ENCODE peak calls at places on chromosomes 6 and 20, in five cellular contexts. M, W, U, N and K are unnamed samples.

GRCh38 chr6:106014930-106015329 is 71.2 kb upstream of the PRDM1 start:
- DNase-seq in M (no peak), W (no peak), U (no peak), N (no peak), K (no peak)

GRCh38 chr6:35485402-35485877 is 11.4 kb downstream of the TEAD3 start:
- DNase-seq in M (peak; percentile 79), W (no peak), U (peak; percentile 70), N (no peak), K (peak; percentile 67)

GRCh38 chr6:119340766-119341487 is 8.6 kb downstream of the MAN1A1 start:
- DNase-seq in M (peak; percentile 49), W (no peak), U (no peak), N (no peak), K (peak; percentile 47)

GRCh38 chr20:58669287-58670006 is 18.4 kb downstream of the STX16 start:
- DNase-seq in M (peak; percentile 78), W (peak; percentile 32), U (no peak), N (no peak), K (peak; percentile 73)

GRCh38 chr6:112683926-112684325 is 336.8 kb downstream of the RFPL4B start:
- DNase-seq in M (no peak), W (no peak), U (no peak), N (no peak), K (no peak)

GRCh38 chr6:5084787-5085637 is at the start of gene PPP1R3G:
- DNase-seq in M (peak; percentile 75), W (no peak), U (no peak), N (no peak), K (peak; percentile 44)

GRCh38 chr20:3846378-3846739 is 275 bp upstream of the MAVS start:
- DNase-seq in M (no peak), W (no peak), U (no peak), N (no peak), K (no peak)

GRCh38 chr6:55047433-55048044 is 126.8 kb upstream of the HCRTR2 start:
- DNase-seq in M (no peak), W (no peak), U (no peak), N (no peak), K (no peak)

GRCh38 chr20:44593721-44594120 is 11.3 kb downstream of the PKIG start:
- DNase-seq in M (no peak), W (no peak), U (no peak), N (no peak), K (no peak)

GRCh38 chr6:27847706-27848105 is 64.5 kb downstream of the OR2B2 start:
- DNase-seq in M (no peak), W (no peak), U (no peak), N (no peak), K (no peak)

GRCh38 chr6:113449051-113449450 is 408.1 kb upstream of the MARCKS start:
- DNase-seq in M (no peak), W (no peak), U (no peak), N (no peak), K (no peak)

GRCh38 chr20:59933849-59934585 is 580 bp upstream of the SYCP2 start:
- DNase-seq in M (peak; percentile 90), W (no peak), U (peak; percentile 87), N (peak; percentile 49), K (peak; percentile 78)

GRCh38 chr20:2133318-2134183 is 31.9 kb downstream of the STK35 start:
- DNase-seq in M (no peak), W (peak; percentile 16), U (no peak), N (no peak), K (no peak)

GRCh38 chr6:44217332-44218143 is 812 bp downstream of the MYMX start:
- DNase-seq in M (peak; percentile 71), W (no peak), U (no peak), N (no peak), K (peak; percentile 64)

GRCh38 chr6:33908025-33908424 is 104.2 kb upstream of the MLN start:
- DNase-seq in M (no peak), W (no peak), U (no peak), N (peak; percentile 49), K (no peak)

GRCh38 chr6:22036267-22036666 is 260.6 kb downstream of the PRL start:
- DNase-seq in M (peak; percentile 58), W (peak; percentile 64), U (no peak), N (peak; percentile 49), K (peak; percentile 50)

GRCh38 chr6:20444786-20445271 is 43.1 kb downstream of the E2F3 start:
- DNase-seq in M (no peak), W (no peak), U (peak; percentile 60), N (no peak), K (no peak)

GRCh38 chr6:44135173-44135748 is 7.9 kb downstream of the TMEM63B start:
- DNase-seq in M (no peak), W (no peak), U (no peak), N (no peak), K (no peak)

GRCh38 chr6:99415446-99415845 is 9.7 kb downstream of the PNISR start:
- DNase-seq in M (no peak), W (no peak), U (no peak), N (no peak), K (no peak)

GRCh38 chr20:47358672-47359532 is 2.4 kb upstream of the ZMYND8 start:
- DNase-seq in M (no peak), W (no peak), U (peak; percentile 61), N (peak; percentile 100), K (peak; percentile 38)

GRCh38 chr6:7042056-7042653 is 65.6 kb upstream of the RREB1 start:
- DNase-seq in M (no peak), W (no peak), U (peak; percentile 41), N (peak; percentile 46), K (no peak)

GRCh38 chr6:15387118-15387517 is 141.2 kb downstream of the JARID2 start:
- DNase-seq in M (no peak), W (no peak), U (no peak), N (no peak), K (no peak)

GRCh38 chr20:13913517-13913916 is 76.9 kb downstream of the SEL1L2 start:
- DNase-seq in M (no peak), W (no peak), U (no peak), N (no peak), K (no peak)

GRCh38 chr6:138275976-138276375 is 57.7 kb upstream of the PBOV1 start:
- DNase-seq in M (no peak), W (no peak), U (no peak), N (no peak), K (no peak)
- TF ChIP-seq ATF2 in M (no peak), W (no peak), U (no peak), N (no peak), K (no peak)

DNA sequence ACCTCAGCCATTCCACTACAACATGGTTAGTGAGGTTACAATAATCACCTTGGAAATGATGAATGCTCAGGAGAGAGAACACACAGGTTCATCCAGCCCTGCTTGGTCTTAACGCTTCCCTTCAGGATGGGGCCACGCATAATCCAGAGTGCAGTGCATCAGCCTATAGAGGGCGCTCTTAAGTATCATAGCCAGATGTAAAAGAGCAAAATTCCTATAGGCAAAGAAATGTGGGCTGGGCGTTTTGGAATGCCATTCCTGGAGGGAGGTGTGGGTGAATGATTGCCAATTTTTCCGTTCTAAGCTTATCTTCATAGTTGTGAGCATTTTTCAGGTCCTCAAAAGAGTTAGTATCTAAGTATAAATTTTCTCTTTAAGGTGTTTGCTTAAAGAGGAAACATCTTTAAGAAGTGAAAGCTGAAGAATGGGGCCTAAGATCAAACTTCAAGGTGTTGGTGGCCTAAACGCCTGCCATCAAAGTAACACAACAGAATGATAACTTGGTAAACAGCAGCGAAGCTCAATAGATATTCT is 1.8 kb downstream of the RIPOR2 start:
- DNase-seq in M (peak; percentile 70), W (no peak), U (peak; percentile 42), N (peak; percentile 43), K (peak; percentile 61)
- TF ChIP-seq ATF2 in M (no peak), W (no peak), U (no peak), N (no peak), K (no peak)

GRCh38 chr20:49980140-49981008 is 2.4 kb upstream of the SNAI1 start:
- DNase-seq in M (no peak), W (no peak), U (no peak), N (no peak), K (no peak)

GRCh38 chr20:49978685-49979029 is 4.1 kb upstream of the SNAI1 start:
- DNase-seq in M (no peak), W (no peak), U (no peak), N (no peak), K (no peak)

GRCh38 chr20:49981218-49982071 is 1.3 kb upstream of the SNAI1 start:
- DNase-seq in M (no peak), W (no peak), U (no peak), N (no peak), K (no peak)

GRCh38 chr20:49976542-49976941 is 6.2 kb upstream of the SNAI1 start:
- DNase-seq in M (no peak), W (no peak), U (no peak), N (peak; percentile 90), K (no peak)

GRCh38 chr20:49979030-49979832 is 3.5 kb upstream of the SNAI1 start:
- DNase-seq in M (peak; percentile 92), W (no peak), U (peak; percentile 86), N (peak; percentile 56), K (peak; percentile 79)
- TF ChIP-seq ATF2 in M (no peak), W (no peak), U (no peak), N (peak; percentile 74), K (no peak)

GRCh38 chr20:62827323-62828050 is 10.6 kb downstream of the COL9A3 start:
- DNase-seq in M (no peak), W (no peak), U (no peak), N (no peak), K (no peak)
- TF ChIP-seq ATF2 in M (no peak), W (no peak), U (no peak), N (no peak), K (no peak)